ENCODE peak calls at places on chromosomes 16 and 17, in five cellular contexts. W, Q, N, E and J are unnamed samples.

GRCh38 chr17:8031950-8032349 is 6.9 kb upstream of the ALOX15B start:
- DNase-seq in W (no peak), Q (no peak), N (no peak), E (no peak), J (no peak)

GRCh38 chr16:14105976-14106375 is 34.9 kb downstream of the MRTFB start:
- DNase-seq in W (no peak), Q (no peak), N (no peak), E (no peak), J (no peak)

GRCh38 chr16:74485916-74486315 is 64.6 kb upstream of the CLEC18B start:
- DNase-seq in W (no peak), Q (no peak), N (no peak), E (no peak), J (no peak)

GRCh38 chr17:77607606-77608005 is 350.9 kb upstream of the TNRC6C start:
- DNase-seq in W (no peak), Q (no peak), N (no peak), E (no peak), J (no peak)

GRCh38 chr17:3989156-3989886 is 25.1 kb upstream of the ATP2A3 start:
- DNase-seq in W (no peak), Q (peak), N (no peak), E (no peak), J (no peak)

GRCh38 chr16:30985401-30986128 is 558 bp downstream of the HSD3B7 start:
- DNase-seq in W (no peak), Q (peak), N (peak), E (no peak), J (no peak)

GRCh38 chr16:89407925-89408300 is 82.4 kb downstream of the ANKRD11 start:
- DNase-seq in W (no peak), Q (no peak), N (no peak), E (no peak), J (no peak)

GRCh38 chr17:39838057-39838456 is 26.1 kb downstream of the IKZF3 start:
- DNase-seq in W (no peak), Q (no peak), N (no peak), E (no peak), J (no peak)

GRCh38 chr17:49823614-49824013 is 24.3 kb downstream of the TAC4 start:
- DNase-seq in W (no peak), Q (no peak), N (no peak), E (no peak), J (no peak)

GRCh38 chr16:82317411-82318168 is 147.6 kb upstream of the MPHOSPH6 start:
- DNase-seq in W (no peak), Q (no peak), N (no peak), E (no peak), J (no peak)

GRCh38 chr16:83045790-83046189 is 419.0 kb downstream of the CDH13 start:
- DNase-seq in W (no peak), Q (no peak), N (no peak), E (no peak), J (no peak)

GRCh38 chr17:8619294-8619693 is 11.2 kb downstream of the MYH10 start:
- DNase-seq in W (no peak), Q (no peak), N (no peak), E (no peak), J (no peak)

GRCh38 chr16:66131156-66131807 is 235.2 kb upstream of the CDH5 start:
- DNase-seq in W (peak), Q (no peak), N (no peak), E (no peak), J (no peak)

GRCh38 chr16:67936124-67936875 is at the start of gene PSMB10:
- DNase-seq in W (no peak), Q (no peak), N (peak), E (no peak), J (peak)

GRCh38 chr16:70324998-70325765 is 21.5 kb upstream of the DDX19A start:
- DNase-seq in W (no peak), Q (no peak), N (no peak), E (no peak), J (no peak)

GRCh38 chr16:21083729-21084268 is 66.8 kb downstream of the DNAH3 start:
- DNase-seq in W (no peak), Q (peak), N (peak), E (peak), J (no peak)

GRCh38 chr17:1627987-1628855 is at the start of gene SLC43A2:
- DNase-seq in W (no peak), Q (peak), N (peak), E (peak), J (peak)

GRCh38 chr16:86963600-86964575 is 353.3 kb downstream of the C16orf95 start:
- DNase-seq in W (no peak), Q (no peak), N (no peak), E (no peak), J (no peak)

GRCh38 chr16:23848958-23849357 is 13.2 kb downstream of the PRKCB start:
- DNase-seq in W (no peak), Q (no peak), N (no peak), E (no peak), J (no peak)

GRCh38 chr16:68075980-68076379 is 9.2 kb upstream of the NFATC3 start:
- DNase-seq in W (no peak), Q (no peak), N (no peak), E (no peak), J (no peak)

GRCh38 chr17:17708301-17708700 is 27.0 kb downstream of the RAI1 start:
- DNase-seq in W (no peak), Q (no peak), N (no peak), E (no peak), J (no peak)

GRCh38 chr16:72317378-72317777 is 145.4 kb upstream of the PMFBP1 start:
- DNase-seq in W (no peak), Q (no peak), N (no peak), E (no peak), J (no peak)

GRCh38 chr16:70512456-70512855 is 10.9 kb downstream of the COG4 start:
- DNase-seq in W (no peak), Q (no peak), N (no peak), E (no peak), J (no peak)

GRCh38 chr17:71338396-71338795 is 782.4 kb upstream of the SOX9 start:
- DNase-seq in W (peak), Q (no peak), N (no peak), E (no peak), J (no peak)

GRCh38 chr16:9248162-9248561 is 156.7 kb downstream of the HAPSTR1 start:
- DNase-seq in W (no peak), Q (no peak), N (no peak), E (no peak), J (no peak)

GRCh38 chr17:9230346-9230745 is 209.0 kb downstream of the NTN1 start:
- DNase-seq in W (no peak), Q (no peak), N (no peak), E (no peak), J (no peak)

GRCh38 chr17:78143214-78144145 is 2.7 kb upstream of the C17orf99 start:
- DNase-seq in W (no peak), Q (no peak), N (peak), E (no peak), J (no peak)